ENCODE peak calls at places on chromosomes 4 and X, in seven cellular contexts. K, U, S, G, I, A and Z are unnamed samples.

GRCh38 chr4:23533859-23534258 is 356.0 kb downstream of the PPARGC1A start:
- DNase-seq in K (no peak), U (no peak), S (no peak), G (no peak), I (no peak), A (no peak), Z (no peak)

GRCh38 chr4:30605616-30606015 is 114.6 kb upstream of the PCDH7 start:
- DNase-seq in K (no peak), U (no peak), S (no peak), G (no peak), I (no peak), A (no peak), Z (no peak)

GRCh38 chr4:139603576-139604387 is 47.8 kb upstream of the SETD7 start:
- DNase-seq in K (no peak), U (peak), S (peak), G (peak), I (peak), A (peak), Z (peak)

GRCh38 chrX:40415675-40416074 is 165.1 kb upstream of the ATP6AP2 start:
- DNase-seq in K (no peak), U (no peak), S (no peak), G (peak), I (no peak), A (no peak), Z (no peak)

GRCh38 chrX:78029663-78030062 is 60.2 kb upstream of the PGAM4 start:
- DNase-seq in K (no peak), U (no peak), S (peak), G (peak), I (no peak), A (peak), Z (peak)

GRCh38 chrX:71652405-71652804 is 14.9 kb upstream of the LOC101059915 start:
- DNase-seq in K (peak), U (peak), S (peak), G (peak), I (no peak), A (peak), Z (no peak)

GRCh38 chr4:87511500-87511899 is 17.7 kb downstream of the SPARCL1 start:
- DNase-seq in K (no peak), U (no peak), S (no peak), G (no peak), I (no peak), A (no peak), Z (no peak)

GRCh38 chr4:76677571-76678326 is 220.2 kb downstream of the SOWAHB start:
- DNase-seq in K (no peak), U (no peak), S (no peak), G (no peak), I (no peak), A (no peak), Z (no peak)

GRCh38 chrX:46710425-46710824 is 48.5 kb downstream of the SLC9A7 start:
- DNase-seq in K (no peak), U (no peak), S (peak), G (no peak), I (no peak), A (peak), Z (no peak)

GRCh38 chr4:45662996-45663395 is 460.9 kb downstream of the GABRG1 start:
- DNase-seq in K (no peak), U (no peak), S (peak), G (no peak), I (no peak), A (no peak), Z (no peak)

GRCh38 chr4:152255437-152255836 is 280.5 kb downstream of the FBXW7 start:
- DNase-seq in K (no peak), U (peak), S (no peak), G (no peak), I (peak), A (no peak), Z (peak)

GRCh38 chr4:154611833-154612232 is 623 bp downstream of the FGG start:
- DNase-seq in K (no peak), U (no peak), S (no peak), G (no peak), I (no peak), A (no peak), Z (no peak)

GRCh38 chrX:122133478-122133877 is 1050.6 kb upstream of the GRIA3 start:
- DNase-seq in K (no peak), U (no peak), S (no peak), G (no peak), I (no peak), A (no peak), Z (peak)

GRCh38 chr4:169250796-169251195 is 20.0 kb downstream of the SH3RF1 start:
- DNase-seq in K (no peak), U (no peak), S (no peak), G (no peak), I (no peak), A (peak), Z (no peak)

GRCh38 chr4:169253087-169253675 is 17.6 kb downstream of the SH3RF1 start:
- DNase-seq in K (no peak), U (no peak), S (no peak), G (no peak), I (no peak), A (no peak), Z (no peak)

GRCh38 chr4:169249214-169249973 is 21.4 kb downstream of the SH3RF1 start:
- DNase-seq in K (no peak), U (no peak), S (no peak), G (no peak), I (no peak), A (peak), Z (no peak)

GRCh38 chr4:169252339-169253086 is 18.2 kb downstream of the SH3RF1 start:
- DNase-seq in K (no peak), U (no peak), S (no peak), G (no peak), I (no peak), A (no peak), Z (no peak)

DNA sequence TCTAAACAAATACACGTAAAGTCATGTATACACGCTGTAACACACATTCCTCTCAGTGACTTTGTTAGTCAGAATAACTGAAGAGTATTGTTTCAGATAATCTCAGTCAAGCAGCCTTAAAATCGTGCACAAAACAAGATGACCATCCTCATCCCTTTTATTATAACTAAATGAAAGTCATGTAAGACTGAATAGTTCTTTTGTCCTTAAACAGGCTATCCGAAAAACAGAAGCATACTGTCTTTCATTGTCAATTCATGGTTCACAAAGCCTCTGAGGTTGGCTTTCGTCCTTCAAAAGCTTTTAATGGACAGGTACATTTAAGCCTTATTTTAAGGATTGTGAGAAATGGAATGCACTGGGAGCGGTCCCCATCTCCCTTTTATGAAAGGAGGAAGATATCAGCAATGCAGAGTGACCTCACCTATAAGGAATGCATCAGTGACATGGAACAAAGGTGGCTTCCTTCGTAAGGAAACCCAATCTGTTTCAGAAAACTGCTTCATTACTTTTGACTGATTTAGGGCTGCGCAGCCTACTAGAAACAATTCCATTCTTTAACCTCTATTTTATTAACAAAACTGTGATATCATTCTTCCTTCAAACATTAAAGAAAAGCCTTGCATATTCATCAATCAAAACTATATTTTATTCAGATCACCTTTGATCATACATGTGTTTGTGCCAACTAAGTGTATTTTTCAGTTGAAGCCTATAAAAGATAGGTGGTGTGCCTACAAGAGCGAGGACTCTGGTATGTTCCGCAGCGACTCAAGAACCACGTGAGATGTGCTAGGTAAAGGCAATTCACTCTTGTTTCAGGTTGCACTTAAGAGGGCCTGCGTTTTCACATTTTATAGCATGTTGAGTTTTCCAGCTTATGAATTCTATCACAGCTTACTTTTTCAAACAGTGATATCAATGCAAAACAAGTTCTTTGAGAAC is 19.2 kb downstream of the SH3RF1 start:
- DNase-seq in K (no peak), U (peak), S (peak), G (no peak), I (no peak), A (peak), Z (no peak)
- TF ChIP-seq REST in K (no peak), U (no peak), S (no peak), G (no peak), I (no peak), A (no peak), Z (no peak)

GRCh38 chr4:94358101-94358500 is 15.5 kb upstream of the HPGDS start:
- DNase-seq in K (no peak), U (no peak), S (no peak), G (no peak), I (no peak), A (no peak), Z (no peak)

GRCh38 chr4:94368459-94368858 is 25.8 kb upstream of the HPGDS start:
- DNase-seq in K (no peak), U (no peak), S (no peak), G (no peak), I (no peak), A (no peak), Z (no peak)

GRCh38 chr4:94364527-94364926 is 21.9 kb upstream of the HPGDS start:
- DNase-seq in K (no peak), U (no peak), S (no peak), G (no peak), I (no peak), A (no peak), Z (no peak)

GRCh38 chr4:94365304-94365703 is 22.7 kb upstream of the HPGDS start:
- DNase-seq in K (no peak), U (no peak), S (no peak), G (no peak), I (no peak), A (no peak), Z (no peak)

DNA sequence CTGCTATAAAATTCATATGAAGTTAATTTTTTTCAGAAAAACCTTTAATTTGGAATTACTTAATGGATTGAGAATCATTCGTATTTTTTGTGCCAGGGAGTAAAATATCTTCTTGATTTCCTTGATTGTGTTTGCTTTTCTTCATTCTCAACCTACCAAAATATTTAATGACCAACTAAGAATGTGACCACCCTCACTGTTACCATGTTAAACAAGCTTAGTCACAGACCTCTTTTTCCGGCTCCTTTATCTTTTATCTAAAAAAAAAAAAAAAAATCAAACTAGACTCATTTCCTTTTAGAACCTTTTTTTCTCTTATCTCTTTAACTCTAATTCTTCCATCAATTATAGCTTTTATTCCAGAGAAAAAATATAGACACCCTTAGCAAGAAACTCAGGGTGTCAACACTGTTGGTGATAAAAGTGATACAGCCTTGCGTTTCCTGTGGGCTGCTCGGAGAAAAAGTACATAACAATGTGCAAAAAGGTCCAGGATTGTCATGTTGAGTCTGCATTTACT is 20.6 kb upstream of the HPGDS start:
- DNase-seq in K (no peak), U (no peak), S (no peak), G (no peak), I (no peak), A (no peak), Z (no peak)
- TF ChIP-seq POLR2AphosphoS5 in K (no peak), U (no peak), S (no peak), G (no peak), I (no peak), A (no peak), Z (no peak)

DNA sequence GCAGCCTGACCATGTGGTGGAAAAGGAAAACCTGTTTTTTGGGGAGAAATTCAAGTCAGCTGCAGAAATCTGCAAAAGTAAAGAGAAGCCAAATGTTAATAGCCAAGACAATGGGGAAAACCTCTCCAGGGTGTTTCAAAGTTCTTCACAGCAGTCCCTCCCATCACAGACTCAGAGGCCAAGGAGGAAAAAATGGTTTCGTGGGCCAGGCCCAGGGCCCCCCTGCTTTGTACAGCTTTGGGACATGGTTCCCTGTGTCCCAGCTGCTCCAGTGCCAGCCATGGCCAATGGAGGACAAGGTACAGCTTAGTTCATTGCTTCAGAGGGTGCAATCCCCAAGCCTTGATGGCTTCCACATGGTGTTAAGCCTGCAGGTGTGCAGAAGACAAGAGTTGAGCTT is 15.2 kb upstream of the YTHDC1 start:
- DNase-seq in K (no peak), U (no peak), S (no peak), G (no peak), I (no peak), A (no peak), Z (no peak)
- TF ChIP-seq REST in K (no peak), U (no peak), S (no peak), G (no peak), I (no peak), A (no peak), Z (no peak)

GRCh38 chrX:48696301-48697181 is at the start of gene SUV39H1:
- DNase-seq in K (peak), U (peak), S (peak), G (peak), I (peak), A (peak), Z (peak)
- TF ChIP-seq POLR2AphosphoS5 in K (peak), U (peak), S (peak), G (no peak), I (peak), A (peak), Z (peak)

DNA sequence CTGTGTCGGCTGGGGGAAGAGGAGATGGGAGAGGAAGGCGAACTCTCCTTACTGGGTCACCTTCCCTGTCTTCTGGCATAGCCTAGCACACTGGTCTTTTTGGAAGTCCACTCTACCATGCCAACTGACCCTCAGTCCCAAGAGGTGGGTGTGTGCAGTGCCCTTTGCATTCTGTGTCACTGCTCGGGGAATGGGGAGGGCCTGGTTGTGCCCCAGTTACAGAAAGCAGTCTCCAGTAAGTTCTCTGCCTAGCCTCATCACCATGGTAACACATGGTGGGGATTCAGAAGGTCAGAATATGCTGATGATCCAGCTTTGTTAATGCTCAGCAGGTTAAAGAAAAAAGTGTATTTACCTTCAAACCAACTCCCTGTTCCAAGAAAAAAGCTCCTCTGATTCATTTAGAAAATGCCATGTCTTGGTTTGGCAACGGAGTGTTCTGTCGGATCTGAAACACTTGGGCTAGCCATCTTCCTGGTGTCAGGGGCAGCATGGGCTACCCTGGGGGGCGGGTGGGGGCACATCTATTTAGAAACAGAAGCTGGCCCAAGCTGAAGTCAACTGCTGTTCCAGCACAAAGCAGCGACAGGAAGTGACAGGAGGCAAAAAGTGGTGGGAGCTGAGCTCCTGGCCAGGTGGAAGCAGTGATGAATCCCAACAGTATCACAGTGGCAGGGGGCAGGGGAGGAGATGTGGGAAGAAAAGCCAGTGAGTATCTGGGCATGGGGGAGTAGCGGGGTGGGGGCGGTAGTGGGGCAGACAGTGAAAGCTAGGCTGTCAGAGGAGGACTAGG is 37.0 kb downstream of the NSG1 start:
- DNase-seq in K (no peak), U (no peak), S (peak), G (no peak), I (no peak), A (no peak), Z (no peak)
- TF ChIP-seq REST in K (no peak), U (no peak), S (no peak), G (no peak), I (no peak), A (no peak), Z (no peak)

DNA sequence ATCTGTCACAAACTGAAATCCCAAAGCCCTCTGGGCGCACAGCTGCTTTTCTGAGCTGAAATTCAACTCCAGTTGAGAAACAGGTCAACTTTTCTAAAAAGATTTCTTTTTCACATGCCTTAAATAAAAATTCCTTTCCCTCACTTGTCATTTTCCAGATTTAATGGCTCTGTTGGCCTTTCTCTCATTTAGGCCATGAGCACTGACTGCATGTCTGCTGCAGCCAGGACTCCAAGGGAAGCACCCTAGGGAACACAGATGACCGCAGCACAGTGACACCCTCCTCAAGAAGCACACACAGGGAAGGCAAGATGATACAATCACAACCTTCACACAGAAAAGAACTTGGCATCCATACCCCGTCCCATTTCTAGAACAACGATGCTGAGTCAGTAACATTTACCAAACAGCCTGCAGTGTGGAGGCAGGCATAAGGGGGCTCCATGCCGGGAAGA is 34.2 kb downstream of the AFAP1 start:
- DNase-seq in K (no peak), U (no peak), S (no peak), G (no peak), I (no peak), A (no peak), Z (no peak)
- TF ChIP-seq POLR2AphosphoS5 in K (no peak), U (no peak), S (no peak), G (no peak), I (no peak), A (no peak), Z (no peak)

GRCh38 chr4:47650584-47651130 is 165.6 kb downstream of the ATP10D start:
- DNase-seq in K (no peak), U (no peak), S (no peak), G (no peak), I (no peak), A (no peak), Z (no peak)
- TF ChIP-seq REST in K (no peak), U (no peak), S (no peak), G (no peak), I (no peak), A (no peak), Z (no peak)